ENCODE peak calls at places on chromosomes 6 and 20, in six cellular contexts. One of them, this sample, is unnamed.

GRCh38 chr6:107305391-107305790 is 154.0 kb downstream of the PDSS2 start:
- DNase-seq in fibroblast of pulmonary artery: peak
- DNase-seq in ascending aorta: no peak
- DNase-seq in foreskin fibroblast: no peak
- DNase-seq in cardiac muscle cell: no peak
- DNase-seq in fibroblast of the aortic adventitia: no peak
- DNase-seq in this sample: no peak

GRCh38 chr6:28900577-28901266 is 23.1 kb downstream of the TRIM27 start:
- DNase-seq in fibroblast of pulmonary artery: no peak
- DNase-seq in fibroblast of the aortic adventitia: no peak
- DNase-seq in cardiac muscle cell: no peak
- DNase-seq in ascending aorta: no peak
- DNase-seq in foreskin fibroblast: no peak
- DNase-seq in this sample: no peak

GRCh38 chr20:33443006-33443511 is 504 bp downstream of the SNTA1 start:
- DNase-seq in foreskin fibroblast: no peak
- DNase-seq in ascending aorta: peak
- DNase-seq in cardiac muscle cell: peak
- DNase-seq in fibroblast of the aortic adventitia: no peak
- DNase-seq in fibroblast of pulmonary artery: no peak
- DNase-seq in this sample: no peak

GRCh38 chr20:35369804-35370203 is 42.0 kb downstream of the UQCC1 start:
- DNase-seq in fibroblast of the aortic adventitia: peak
- DNase-seq in fibroblast of pulmonary artery: peak
- DNase-seq in cardiac muscle cell: peak
- DNase-seq in ascending aorta: no peak
- DNase-seq in foreskin fibroblast: peak
- DNase-seq in this sample: no peak

GRCh38 chr6:152355166-152355565 is 282.0 kb downstream of the SYNE1 start:
- DNase-seq in fibroblast of pulmonary artery: no peak
- DNase-seq in cardiac muscle cell: no peak
- DNase-seq in fibroblast of the aortic adventitia: no peak
- DNase-seq in foreskin fibroblast: no peak
- DNase-seq in ascending aorta: no peak
- DNase-seq in this sample: no peak

GRCh38 chr20:3010985-3011723 is 32.3 kb upstream of the GNRH2 start:
- DNase-seq in ascending aorta: no peak
- DNase-seq in foreskin fibroblast: peak
- DNase-seq in cardiac muscle cell: no peak
- DNase-seq in fibroblast of pulmonary artery: peak
- DNase-seq in fibroblast of the aortic adventitia: peak
- DNase-seq in this sample: no peak

GRCh38 chr20:47875302-47876025 is 90.2 kb upstream of the SULF2 start:
- DNase-seq in foreskin fibroblast: no peak
- DNase-seq in cardiac muscle cell: no peak
- DNase-seq in fibroblast of the aortic adventitia: no peak
- DNase-seq in ascending aorta: no peak
- DNase-seq in fibroblast of pulmonary artery: peak
- DNase-seq in this sample: no peak

GRCh38 chr6:157651731-157652490 is 171.1 kb upstream of the SNX9 start:
- DNase-seq in cardiac muscle cell: no peak
- DNase-seq in ascending aorta: no peak
- DNase-seq in foreskin fibroblast: no peak
- DNase-seq in fibroblast of pulmonary artery: no peak
- DNase-seq in fibroblast of the aortic adventitia: no peak
- DNase-seq in this sample: no peak

GRCh38 chr6:109079981-109080380 is 14.7 kb downstream of the SESN1 start:
- DNase-seq in cardiac muscle cell: peak
- DNase-seq in foreskin fibroblast: no peak
- DNase-seq in ascending aorta: peak
- DNase-seq in fibroblast of the aortic adventitia: peak
- DNase-seq in fibroblast of pulmonary artery: peak
- DNase-seq in this sample: no peak

GRCh38 chr6:22467645-22468044 is 101.7 kb upstream of the HDGFL1 start:
- DNase-seq in fibroblast of the aortic adventitia: no peak
- DNase-seq in ascending aorta: no peak
- DNase-seq in cardiac muscle cell: no peak
- DNase-seq in fibroblast of pulmonary artery: no peak
- DNase-seq in foreskin fibroblast: no peak
- DNase-seq in this sample: no peak

GRCh38 chr20:31774408-31774807 is 35.3 kb downstream of the TPX2 start:
- DNase-seq in fibroblast of pulmonary artery: no peak
- DNase-seq in fibroblast of the aortic adventitia: no peak
- DNase-seq in foreskin fibroblast: no peak
- DNase-seq in ascending aorta: no peak
- DNase-seq in cardiac muscle cell: no peak
- DNase-seq in this sample: no peak

GRCh38 chr6:13422601-13423247 is 64.7 kb downstream of the GFOD1 start:
- DNase-seq in foreskin fibroblast: no peak
- DNase-seq in fibroblast of the aortic adventitia: no peak
- DNase-seq in cardiac muscle cell: peak
- DNase-seq in ascending aorta: no peak
- DNase-seq in fibroblast of pulmonary artery: peak
- DNase-seq in this sample: no peak

GRCh38 chr6:30763155-30763617 is 18.8 kb upstream of the IER3 start:
- DNase-seq in ascending aorta: no peak
- DNase-seq in fibroblast of the aortic adventitia: no peak
- DNase-seq in cardiac muscle cell: no peak
- DNase-seq in foreskin fibroblast: no peak
- DNase-seq in fibroblast of pulmonary artery: no peak
- DNase-seq in this sample: no peak

GRCh38 chr6:24064106-24064505 is 61.9 kb upstream of the NRSN1 start:
- DNase-seq in cardiac muscle cell: peak
- DNase-seq in foreskin fibroblast: no peak
- DNase-seq in fibroblast of pulmonary artery: no peak
- DNase-seq in ascending aorta: no peak
- DNase-seq in fibroblast of the aortic adventitia: no peak
- DNase-seq in this sample: no peak

GRCh38 chr6:39865011-39865888 is 69.0 kb downstream of the MOCS1 start:
- DNase-seq in ascending aorta: peak
- DNase-seq in fibroblast of the aortic adventitia: peak
- DNase-seq in cardiac muscle cell: peak
- DNase-seq in foreskin fibroblast: peak
- DNase-seq in fibroblast of pulmonary artery: peak
- DNase-seq in this sample: no peak

GRCh38 chr6:125008261-125008671 is 46.0 kb downstream of the RNF217 start:
- DNase-seq in cardiac muscle cell: peak
- DNase-seq in foreskin fibroblast: no peak
- DNase-seq in ascending aorta: no peak
- DNase-seq in fibroblast of pulmonary artery: no peak
- DNase-seq in fibroblast of the aortic adventitia: no peak
- DNase-seq in this sample: no peak

GRCh38 chr20:35171753-35172433 is at the start of gene PROCR:
- DNase-seq in fibroblast of the aortic adventitia: peak
- DNase-seq in fibroblast of pulmonary artery: peak
- DNase-seq in foreskin fibroblast: peak
- DNase-seq in ascending aorta: peak
- DNase-seq in cardiac muscle cell: peak
- DNase-seq in this sample: peak

GRCh38 chr20:2652724-2653510 is 485 bp downstream of the NOP56 start:
- DNase-seq in cardiac muscle cell: peak
- DNase-seq in fibroblast of pulmonary artery: peak
- DNase-seq in fibroblast of the aortic adventitia: peak
- DNase-seq in ascending aorta: peak
- DNase-seq in foreskin fibroblast: no peak
- DNase-seq in this sample: no peak

GRCh38 chr6:34839696-34840352 is 47.9 kb downstream of the BLTP3A start:
- DNase-seq in foreskin fibroblast: no peak
- DNase-seq in fibroblast of pulmonary artery: no peak
- DNase-seq in cardiac muscle cell: no peak
- DNase-seq in ascending aorta: no peak
- DNase-seq in fibroblast of the aortic adventitia: peak
- DNase-seq in this sample: no peak

GRCh38 chr20:24144371-24144770 is 155.8 kb upstream of the GGTLC1 start:
- DNase-seq in fibroblast of the aortic adventitia: no peak
- DNase-seq in cardiac muscle cell: no peak
- DNase-seq in foreskin fibroblast: no peak
- DNase-seq in ascending aorta: no peak
- DNase-seq in fibroblast of pulmonary artery: no peak
- DNase-seq in this sample: no peak

DNA sequence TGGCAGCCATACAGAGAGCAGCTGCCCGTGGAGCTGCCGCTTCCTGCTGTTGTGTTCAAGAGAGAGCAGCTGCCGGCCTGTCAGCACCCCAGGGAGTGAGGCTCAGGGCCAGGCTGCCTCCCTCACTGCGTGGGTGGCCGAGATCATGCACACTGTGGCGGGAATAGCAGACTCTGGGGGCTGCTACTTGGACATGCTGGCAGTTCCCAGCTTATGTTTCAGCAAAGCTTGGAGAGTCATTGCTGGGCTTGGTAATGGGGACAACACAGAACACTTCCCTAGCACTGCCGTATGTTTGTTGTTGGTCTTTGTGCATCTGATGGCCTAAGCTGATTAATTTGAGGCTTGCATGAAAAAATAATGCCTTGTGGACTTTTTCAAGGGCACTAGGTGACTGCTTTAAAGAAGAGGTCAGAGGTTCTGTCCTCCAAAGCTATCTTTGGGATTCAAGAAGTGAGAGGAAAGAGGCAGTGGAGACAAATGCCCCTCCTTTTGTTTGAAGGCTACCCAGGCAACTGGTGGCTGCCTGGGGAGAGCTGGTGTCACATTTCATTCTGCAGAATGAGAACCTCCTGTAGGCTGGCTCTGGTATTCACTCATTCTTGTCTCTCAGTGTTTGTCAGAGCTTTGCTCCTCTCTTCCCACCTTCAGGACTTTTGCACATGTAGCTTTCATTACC is 18.8 kb downstream of the MRAP2 start:
- DNase-seq in foreskin fibroblast: peak
- DNase-seq in fibroblast of the aortic adventitia: peak
- DNase-seq in ascending aorta: peak
- DNase-seq in cardiac muscle cell: peak
- DNase-seq in fibroblast of pulmonary artery: peak
- DNase-seq in this sample: no peak
- TF ChIP-seq CTCF in foreskin fibroblast: no peak
- TF ChIP-seq CTCF in fibroblast of the aortic adventitia: no peak
- TF ChIP-seq CTCF in ascending aorta: no peak
- TF ChIP-seq CTCF in cardiac muscle cell: no peak
- TF ChIP-seq CTCF in fibroblast of pulmonary artery: no peak
- TF ChIP-seq CTCF in this sample: no peak

DNA sequence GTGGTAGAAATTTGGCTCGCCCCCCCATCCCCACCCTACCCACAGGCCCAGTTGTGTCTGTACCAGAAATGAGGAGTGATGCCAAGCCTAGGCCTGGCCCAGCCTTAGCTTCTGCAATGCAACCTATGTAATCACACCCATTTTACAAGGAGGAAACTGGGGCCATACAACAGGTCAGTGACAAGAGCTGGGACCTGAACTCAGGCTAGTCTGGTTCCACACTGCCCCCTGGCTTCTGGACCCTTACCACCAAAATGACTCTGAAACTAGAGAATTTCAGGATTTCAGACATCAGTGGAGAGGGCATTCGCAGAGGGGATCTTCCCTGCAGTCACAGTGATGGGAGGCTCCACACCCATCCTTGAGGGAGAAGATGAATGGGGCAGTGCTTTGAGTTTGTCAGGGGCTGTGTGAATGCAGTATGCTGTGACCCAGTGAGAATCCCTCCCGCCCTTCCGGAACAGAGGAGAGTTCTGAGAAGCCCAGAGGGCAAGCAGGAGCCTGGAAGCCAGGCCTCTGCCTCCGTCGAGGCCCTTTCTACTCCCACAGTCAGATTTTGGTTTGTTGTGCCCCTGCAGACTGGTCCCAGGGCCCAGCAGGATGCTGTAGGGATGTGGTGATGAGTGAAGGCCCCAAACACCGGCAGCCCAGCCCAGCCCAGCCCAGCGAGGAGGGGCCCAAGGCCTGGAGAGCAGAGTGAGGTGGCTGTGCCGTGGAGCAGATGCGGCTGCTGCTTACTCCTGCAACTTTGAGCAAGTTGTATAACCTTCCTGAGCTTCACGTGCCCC is 48.1 kb upstream of the MYL9 start:
- DNase-seq in cardiac muscle cell: no peak
- DNase-seq in fibroblast of pulmonary artery: no peak
- DNase-seq in fibroblast of the aortic adventitia: no peak
- DNase-seq in ascending aorta: no peak
- DNase-seq in foreskin fibroblast: no peak
- DNase-seq in this sample: no peak
- TF ChIP-seq CTCF in cardiac muscle cell: peak
- TF ChIP-seq CTCF in fibroblast of pulmonary artery: peak
- TF ChIP-seq CTCF in fibroblast of the aortic adventitia: peak
- TF ChIP-seq CTCF in ascending aorta: peak
- TF ChIP-seq CTCF in foreskin fibroblast: peak
- TF ChIP-seq CTCF in this sample: peak

GRCh38 chr20:18284805-18285533 is 3.4 kb upstream of the ZNF133 start:
- DNase-seq in ascending aorta: no peak
- DNase-seq in fibroblast of pulmonary artery: peak
- DNase-seq in foreskin fibroblast: no peak
- DNase-seq in cardiac muscle cell: peak
- DNase-seq in fibroblast of the aortic adventitia: peak
- DNase-seq in this sample: no peak

GRCh38 chr20:18288748-18289705 is 700 bp downstream of the ZNF133 start:
- DNase-seq in ascending aorta: no peak
- DNase-seq in foreskin fibroblast: no peak
- DNase-seq in fibroblast of pulmonary artery: peak
- DNase-seq in cardiac muscle cell: no peak
- DNase-seq in fibroblast of the aortic adventitia: peak
- DNase-seq in this sample: no peak

GRCh38 chr20:18287546-18287914 is 797 bp upstream of the ZNF133 start:
- DNase-seq in fibroblast of pulmonary artery: no peak
- DNase-seq in ascending aorta: no peak
- DNase-seq in foreskin fibroblast: no peak
- DNase-seq in cardiac muscle cell: no peak
- DNase-seq in fibroblast of the aortic adventitia: no peak
- DNase-seq in this sample: no peak

DNA sequence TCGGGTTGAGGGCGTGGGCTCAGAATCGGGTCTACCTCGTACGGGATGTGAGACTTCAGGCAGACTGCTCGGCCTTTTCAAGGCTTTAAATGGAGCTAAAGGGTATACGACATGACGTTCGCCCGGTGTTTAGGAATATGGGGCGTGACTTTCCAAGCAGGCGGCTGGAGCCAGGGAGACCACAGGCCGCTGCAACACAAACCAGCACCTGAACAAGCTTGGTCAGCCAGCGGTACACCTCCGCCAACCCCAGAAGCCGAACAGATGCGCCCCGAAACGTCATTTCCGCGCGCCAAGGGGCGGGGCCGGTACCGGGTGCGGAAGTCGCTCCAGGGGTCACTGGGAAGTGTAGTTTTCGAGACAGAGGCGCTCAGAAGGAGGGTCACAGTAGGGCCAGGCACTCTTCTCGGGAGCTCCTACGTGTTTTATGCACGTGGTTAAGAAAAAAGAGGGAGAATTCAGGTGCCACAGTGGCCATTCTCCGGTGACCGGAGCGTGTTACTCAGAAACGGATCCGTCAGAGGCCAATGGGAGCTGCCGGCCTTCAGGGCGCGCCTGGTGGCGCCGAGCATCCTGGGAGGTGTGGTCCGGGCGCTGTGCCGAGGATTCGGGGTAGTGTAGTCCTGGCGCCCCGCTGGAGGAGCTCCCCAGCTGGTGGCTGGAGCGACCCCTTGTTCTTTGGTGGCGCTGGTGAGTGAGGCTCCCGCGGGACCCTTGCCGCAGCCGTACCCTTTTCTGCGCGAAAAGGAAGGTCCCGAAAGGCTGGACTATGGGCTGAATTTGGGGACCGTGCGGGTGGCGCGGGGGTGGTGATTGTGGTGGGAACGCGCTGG is at the start of gene ZNF133:
- DNase-seq in fibroblast of the aortic adventitia: peak
- DNase-seq in ascending aorta: peak
- DNase-seq in foreskin fibroblast: peak
- DNase-seq in fibroblast of pulmonary artery: peak
- DNase-seq in cardiac muscle cell: peak
- DNase-seq in this sample: peak
- TF ChIP-seq CTCF in fibroblast of the aortic adventitia: peak
- TF ChIP-seq CTCF in ascending aorta: no peak
- TF ChIP-seq CTCF in foreskin fibroblast: no peak
- TF ChIP-seq CTCF in fibroblast of pulmonary artery: peak
- TF ChIP-seq CTCF in cardiac muscle cell: no peak
- TF ChIP-seq CTCF in this sample: peak

GRCh38 chr20:17883592-17884317 is 84.8 kb downstream of the SNX5 start:
- DNase-seq in ascending aorta: no peak
- DNase-seq in cardiac muscle cell: no peak
- DNase-seq in foreskin fibroblast: no peak
- DNase-seq in fibroblast of the aortic adventitia: no peak
- DNase-seq in fibroblast of pulmonary artery: no peak
- DNase-seq in this sample: no peak
- TF ChIP-seq CTCF in ascending aorta: no peak
- TF ChIP-seq CTCF in cardiac muscle cell: peak
- TF ChIP-seq CTCF in foreskin fibroblast: no peak
- TF ChIP-seq CTCF in fibroblast of the aortic adventitia: no peak
- TF ChIP-seq CTCF in fibroblast of pulmonary artery: peak
- TF ChIP-seq CTCF in this sample: no peak